ENCODE peak calls at places on chromosomes 11 and 22, in five cellular contexts. One of them, this sample, is unnamed.

GRCh38 chr11:43578346-43579170 is 102.0 kb upstream of the HSD17B12 start:
- DNase-seq in germinal center: no peak
- DNase-seq in NCI-H510A treated with DMSO at 0.1 percent for 48 hours: no peak
- DNase-seq in MV-4-11: no peak
- DNase-seq in hippocampal formation: no peak
- DNase-seq in this sample: no peak

GRCh38 chr22:26642465-26643367 is 14.7 kb upstream of the MIAT start:
- DNase-seq in germinal center: peak
- DNase-seq in MV-4-11: no peak
- DNase-seq in NCI-H510A treated with DMSO at 0.1 percent for 48 hours: no peak
- DNase-seq in hippocampal formation: no peak
- DNase-seq in this sample: no peak

GRCh38 chr11:34238966-34239365 is 118.8 kb downstream of the ABTB2 start:
- DNase-seq in NCI-H510A treated with DMSO at 0.1 percent for 48 hours: no peak
- DNase-seq in germinal center: no peak
- DNase-seq in MV-4-11: no peak
- DNase-seq in hippocampal formation: no peak
- DNase-seq in this sample: no peak

GRCh38 chr11:45216901-45217300 is 69.2 kb downstream of the SYT13 start:
- DNase-seq in hippocampal formation: no peak
- DNase-seq in NCI-H510A treated with DMSO at 0.1 percent for 48 hours: no peak
- DNase-seq in MV-4-11: no peak
- DNase-seq in germinal center: no peak
- DNase-seq in this sample: no peak

GRCh38 chr22:48307941-48308340 is 1519.7 kb downstream of the BRD1 start:
- DNase-seq in NCI-H510A treated with DMSO at 0.1 percent for 48 hours: no peak
- DNase-seq in hippocampal formation: no peak
- DNase-seq in MV-4-11: no peak
- DNase-seq in germinal center: no peak
- DNase-seq in this sample: no peak

GRCh38 chr22:21823740-21824438 is 43.6 kb downstream of the MAPK1 start:
- DNase-seq in germinal center: no peak
- DNase-seq in MV-4-11: no peak
- DNase-seq in hippocampal formation: no peak
- DNase-seq in NCI-H510A treated with DMSO at 0.1 percent for 48 hours: no peak
- DNase-seq in this sample: no peak

GRCh38 chr11:2929511-2929879 is 275 bp upstream of the PHLDA2 start:
- DNase-seq in MV-4-11: peak
- DNase-seq in germinal center: no peak
- DNase-seq in hippocampal formation: no peak
- DNase-seq in NCI-H510A treated with DMSO at 0.1 percent for 48 hours: no peak
- DNase-seq in this sample: no peak

GRCh38 chr11:10725114-10725906 is 25.7 kb upstream of the CTR9 start:
- DNase-seq in germinal center: no peak
- DNase-seq in NCI-H510A treated with DMSO at 0.1 percent for 48 hours: no peak
- DNase-seq in MV-4-11: peak
- DNase-seq in hippocampal formation: no peak
- DNase-seq in this sample: no peak

GRCh38 chr11:110808291-110808690 is 96.1 kb upstream of the ARHGAP20 start:
- DNase-seq in MV-4-11: peak
- DNase-seq in germinal center: no peak
- DNase-seq in NCI-H510A treated with DMSO at 0.1 percent for 48 hours: no peak
- DNase-seq in hippocampal formation: no peak
- DNase-seq in this sample: no peak

GRCh38 chr11:17864478-17864941 is 129.9 kb downstream of the KCNC1 start:
- DNase-seq in hippocampal formation: no peak
- DNase-seq in NCI-H510A treated with DMSO at 0.1 percent for 48 hours: peak
- DNase-seq in MV-4-11: no peak
- DNase-seq in germinal center: peak
- DNase-seq in this sample: no peak

GRCh38 chr11:35009191-35009940 is 92.9 kb downstream of the PDHX start:
- DNase-seq in germinal center: no peak
- DNase-seq in NCI-H510A treated with DMSO at 0.1 percent for 48 hours: no peak
- DNase-seq in hippocampal formation: no peak
- DNase-seq in MV-4-11: no peak
- DNase-seq in this sample: no peak

GRCh38 chr11:83819936-83820549 is 533.9 kb upstream of the CCDC90B start:
- DNase-seq in germinal center: peak
- DNase-seq in NCI-H510A treated with DMSO at 0.1 percent for 48 hours: peak
- DNase-seq in hippocampal formation: no peak
- DNase-seq in MV-4-11: peak
- DNase-seq in this sample: peak

GRCh38 chr22:28438183-28438778 is 241.4 kb downstream of the TTC28 start:
- DNase-seq in hippocampal formation: no peak
- DNase-seq in MV-4-11: no peak
- DNase-seq in NCI-H510A treated with DMSO at 0.1 percent for 48 hours: peak
- DNase-seq in germinal center: no peak
- DNase-seq in this sample: peak

GRCh38 chr11:42536961-42537360 is 774.8 kb upstream of the API5 start:
- DNase-seq in germinal center: no peak
- DNase-seq in MV-4-11: no peak
- DNase-seq in NCI-H510A treated with DMSO at 0.1 percent for 48 hours: no peak
- DNase-seq in hippocampal formation: no peak
- DNase-seq in this sample: no peak

GRCh38 chr11:102802341-102802740 is 4.4 kb upstream of the MMP1 start:
- DNase-seq in NCI-H510A treated with DMSO at 0.1 percent for 48 hours: no peak
- DNase-seq in MV-4-11: no peak
- DNase-seq in germinal center: no peak
- DNase-seq in hippocampal formation: no peak
- DNase-seq in this sample: no peak

GRCh38 chr11:2933376-2934056 is 4.3 kb upstream of the PHLDA2 start:
- DNase-seq in hippocampal formation: no peak
- DNase-seq in NCI-H510A treated with DMSO at 0.1 percent for 48 hours: no peak
- DNase-seq in germinal center: no peak
- DNase-seq in MV-4-11: peak
- DNase-seq in this sample: no peak

GRCh38 chr11:120134931-120135228 is 3.0 kb downstream of the TRIM29 start:
- DNase-seq in NCI-H510A treated with DMSO at 0.1 percent for 48 hours: no peak
- DNase-seq in MV-4-11: no peak
- DNase-seq in hippocampal formation: no peak
- DNase-seq in germinal center: no peak
- DNase-seq in this sample: no peak

GRCh38 chr22:47286590-47286989 is 524.1 kb downstream of the TBC1D22A start:
- DNase-seq in germinal center: no peak
- DNase-seq in NCI-H510A treated with DMSO at 0.1 percent for 48 hours: no peak
- DNase-seq in hippocampal formation: no peak
- DNase-seq in MV-4-11: no peak
- DNase-seq in this sample: no peak

GRCh38 chr11:29125621-29126020 is 891.2 kb downstream of the KCNA4 start:
- DNase-seq in hippocampal formation: no peak
- DNase-seq in germinal center: no peak
- DNase-seq in NCI-H510A treated with DMSO at 0.1 percent for 48 hours: no peak
- DNase-seq in MV-4-11: peak
- DNase-seq in this sample: no peak

GRCh38 chr11:45982656-45983470 is 60.4 kb downstream of the LARGE2 start:
- DNase-seq in germinal center: no peak
- DNase-seq in hippocampal formation: no peak
- DNase-seq in NCI-H510A treated with DMSO at 0.1 percent for 48 hours: no peak
- DNase-seq in MV-4-11: no peak
- DNase-seq in this sample: no peak